ENCODE peak calls at places on chromosome 11, in nine cellular contexts. K is PC-3, G is cardiac fibroblast, Y is heart right ventricle, B is fibroblast of lung, W is Peyer's patch, Z is coronary artery, X is lower leg skin, P is GM12865. M is an unnamed sample.

GRCh38 chr11:114219559-114220349 is 76.4 kb upstream of the NNMT start:
- DNase-seq in W (no peak), Y (no peak), Z (no peak), K (no peak), B (peak; percentile 66), P (no peak), G (peak; percentile 95), X (no peak), M (no peak)

GRCh38 chr11:12917830-12918229 is 91.3 kb upstream of the RASSF10 start:
- DNase-seq in B (no peak), K (no peak), P (no peak), W (no peak), X (no peak), Y (no peak), G (no peak), Z (no peak), M (no peak)

GRCh38 chr11:118896472-118896913 is 12.8 kb downstream of the CXCR5 start:
- DNase-seq in X (no peak), K (no peak), Z (no peak), G (no peak), W (no peak), Y (no peak), P (no peak), B (no peak), M (no peak)

GRCh38 chr11:70580036-70580805 is 181.9 kb downstream of the CTTN start:
- DNase-seq in X (no peak), B (no peak), W (no peak), Y (no peak), Z (no peak), G (no peak), K (no peak), P (no peak), M (no peak)

GRCh38 chr11:17550455-17551346 is 3.6 kb downstream of the OTOG start:
- DNase-seq in K (no peak), P (no peak), B (no peak), W (no peak), Z (no peak), X (no peak), G (no peak), Y (no peak), M (no peak)

GRCh38 chr11:96263361-96263763 is 79.6 kb downstream of the MAML2 start:
- DNase-seq in P (no peak), Y (no peak), G (peak; percentile 89), B (peak; percentile 80), Z (no peak), K (peak; percentile 89), W (no peak), X (no peak), M (peak; percentile 82)

GRCh38 chr11:67287355-67288197 is 1.5 kb upstream of the ANKRD13D start:
- DNase-seq in X (no peak), K (no peak), B (no peak), Z (no peak), P (no peak), G (no peak), Y (no peak), W (no peak), M (no peak)

GRCh38 chr11:23013509-23013908 is 153.2 kb upstream of the CCDC179 start:
- DNase-seq in Y (no peak), Z (no peak), X (no peak), B (no peak), G (no peak), W (no peak), K (no peak), P (no peak), M (no peak)

GRCh38 chr11:100584201-100584600 is 102.9 kb upstream of the ARHGAP42 start:
- DNase-seq in W (no peak), X (no peak), B (no peak), Y (no peak), P (no peak), K (no peak), G (no peak), Z (no peak), M (no peak)

GRCh38 chr11:130220311-130221030 is 60.9 kb downstream of the ST14 start:
- DNase-seq in W (no peak), B (no peak), K (no peak), G (no peak), Y (no peak), P (no peak), Z (no peak), X (peak; percentile 80), M (no peak)

GRCh38 chr11:13354335-13354734 is 76.7 kb downstream of the BMAL1 start:
- DNase-seq in P (no peak), W (no peak), Z (no peak), K (peak; percentile 40), G (peak; percentile 44), Y (no peak), B (no peak), X (peak; percentile 57), M (no peak)

GRCh38 chr11:23903044-23903704 is 593.7 kb upstream of the LUZP2 start:
- DNase-seq in P (no peak), K (peak; percentile 84), Y (no peak), Z (no peak), W (no peak), X (no peak), B (peak; percentile 96), G (peak; percentile 96), M (peak; percentile 49)

GRCh38 chr11:2151500-2152257 is 9.3 kb downstream of the INS start:
- DNase-seq in Z (no peak), P (peak; percentile 82), X (peak; percentile 96), K (peak; percentile 85), G (peak; percentile 81), W (peak; percentile 82), Y (peak; percentile 72), B (peak; percentile 43), M (no peak)

GRCh38 chr11:2148253-2149000 is 9.2 kb upstream of the IGF2 start:
- DNase-seq in W (no peak), X (no peak), K (no peak), G (no peak), Z (no peak), B (no peak), Y (no peak), P (no peak), M (no peak)

GRCh38 chr11:2147391-2147790 is 8.2 kb upstream of the IGF2 start:
- DNase-seq in G (no peak), K (no peak), W (no peak), Y (no peak), Z (no peak), P (no peak), X (no peak), B (no peak), M (no peak)

GRCh38 chr11:2149471-2150205 is 10.4 kb upstream of the IGF2 start:
- DNase-seq in Z (no peak), B (no peak), G (no peak), P (no peak), K (no peak), Y (no peak), X (no peak), W (no peak), M (no peak)

DNA sequence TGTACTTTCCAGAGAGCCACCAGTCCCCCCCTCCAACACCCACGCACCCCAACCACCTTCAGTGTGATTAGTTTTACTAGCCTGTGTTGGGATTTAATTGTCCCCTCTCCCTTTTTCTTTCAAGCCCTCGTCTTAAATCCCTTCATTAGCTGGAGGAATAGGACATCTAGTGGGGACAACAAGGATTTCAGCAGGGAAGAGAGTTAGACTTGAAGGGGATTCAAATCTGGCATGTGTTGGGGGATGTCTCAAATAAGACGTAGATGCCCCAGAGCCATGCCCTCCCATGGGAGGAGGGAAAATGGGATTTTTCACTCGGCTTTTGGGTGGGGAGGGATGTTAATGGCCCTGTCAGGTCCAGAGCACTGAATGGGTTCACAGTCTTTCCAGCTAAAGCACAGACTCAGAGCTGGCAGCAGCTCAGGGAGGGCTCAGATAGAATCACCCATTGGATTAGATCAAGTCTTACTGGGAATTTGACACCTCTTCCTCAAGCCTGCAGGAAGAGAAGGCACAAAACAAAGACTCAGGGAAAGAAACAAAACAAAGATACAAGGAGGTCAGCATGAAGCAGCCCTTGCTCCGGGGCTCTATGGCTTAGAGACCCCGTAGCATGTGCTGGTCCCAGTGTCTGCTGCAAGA is 10.7 kb downstream of the INS start:
- DNase-seq in Z (no peak), B (peak; percentile 54), P (no peak), X (no peak), Y (no peak), G (peak; percentile 78), K (peak; percentile 65), W (no peak), M (no peak)
- TF ChIP-seq CTCF in Z (no peak), B (peak; percentile 37), P (no peak), X (no peak), Y (peak; percentile 44), G (peak; percentile 70), K (peak; percentile 89), W (no peak), M (peak; percentile 63)

DNA sequence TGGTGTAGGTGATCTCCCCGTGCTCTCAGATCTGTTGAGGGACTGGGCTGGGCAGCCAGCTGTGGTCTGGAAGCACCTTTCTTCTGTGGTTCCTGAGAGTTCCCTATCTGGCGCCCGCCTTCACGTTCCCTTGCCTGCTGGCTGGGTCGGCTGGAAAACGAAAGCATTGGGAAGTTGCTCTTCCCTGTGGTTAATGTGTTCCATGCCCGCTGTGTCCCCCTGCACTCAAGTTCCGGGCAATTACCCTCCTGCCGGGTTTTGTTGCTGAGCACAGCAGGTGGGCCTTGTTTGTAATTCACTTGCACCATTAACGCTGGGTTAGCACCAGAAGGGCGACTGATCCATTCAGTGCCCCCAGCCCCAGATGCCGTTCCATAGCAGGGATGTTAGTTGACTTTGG is 134.1 kb downstream of the GRIK4 start:
- DNase-seq in P (no peak), B (no peak), Z (no peak), G (no peak), Y (no peak), K (no peak), X (no peak), W (no peak), M (no peak)
- H3K4me3 ChIP-seq in P (no peak overlapping the region), B (no peak overlapping the region), Z (peak overlapping the region; percentile 38), G (no peak overlapping the region), Y (peak overlapping the region; percentile 19), K (no peak overlapping the region), X (no peak overlapping the region), W (no peak overlapping the region), M (no peak overlapping the region)

DNA sequence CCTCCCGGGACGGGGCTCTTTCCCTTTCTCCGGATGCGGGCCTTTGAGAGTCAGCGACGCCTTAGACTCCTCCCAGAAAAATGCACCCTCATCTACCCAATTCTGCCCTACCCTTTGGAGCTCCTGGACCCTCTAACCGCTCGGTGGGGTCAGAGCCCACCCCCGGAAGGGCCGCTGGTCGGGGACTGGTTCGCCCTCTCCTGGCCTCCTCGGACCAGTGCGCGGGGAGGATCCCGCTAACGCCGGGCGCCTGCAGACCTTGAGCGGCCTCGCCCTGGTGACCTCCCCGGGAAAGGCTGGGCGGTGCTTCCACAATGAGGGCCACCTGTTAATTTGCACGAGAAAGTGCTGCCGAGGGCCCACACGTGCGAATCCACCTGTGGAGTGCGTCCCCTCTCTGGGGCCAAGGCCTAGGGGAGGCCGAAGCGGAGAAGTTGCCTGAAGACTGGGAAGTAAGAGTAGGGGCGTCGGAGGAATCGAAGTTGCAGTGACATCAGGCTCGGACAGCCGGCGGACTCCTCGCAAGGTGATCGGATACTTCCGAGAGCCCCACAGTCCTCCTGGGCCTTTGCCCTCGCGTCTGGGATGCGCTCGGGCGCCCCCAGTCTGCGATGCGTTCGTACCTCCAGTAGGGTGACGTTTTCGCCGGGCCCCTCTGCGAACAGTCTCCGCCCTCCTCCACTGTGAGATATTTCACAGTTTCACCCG is 61.5 kb downstream of the ENDOD1 start:
- DNase-seq in P (peak; percentile 95), W (peak; percentile 94), Z (peak; percentile 92), K (peak; percentile 98), B (peak; percentile 81), Y (peak; percentile 88), X (peak; percentile 98), G (peak; percentile 92), M (no peak)
- TF ChIP-seq CTCF in P (peak; percentile 76), W (peak; percentile 76), Z (peak; percentile 70), K (peak; percentile 60), B (peak; percentile 54), Y (peak; percentile 68), X (no peak), G (peak; percentile 79), M (peak; percentile 81)

GRCh38 chr11:85699957-85700741 is 14.2 kb upstream of the CCDC89 start:
- DNase-seq in Y (no peak), W (no peak), B (no peak), X (no peak), K (no peak), P (no peak), Z (no peak), G (no peak), M (no peak)
- H3K4me3 ChIP-seq in Y (no peak overlapping the region), W (no peak overlapping the region), B (no peak overlapping the region), X (no peak overlapping the region), K (no peak overlapping the region), P (no peak overlapping the region), Z (no peak overlapping the region), G (no peak overlapping the region), M (no peak overlapping the region)

M was measured in BJ.